ENCODE peak calls at places on chromosomes 11 and 22, in four cellular contexts. N is EH; V is stimulated activated CD8-positive, alpha-beta memory T cell treated with anti-CD3 and anti-CD28 coated beads, Interleukin-12 subunit alpha, Interleukin-12 subunit beta, amount 100 ng/mL, for 4 hours; E is H54. Y is an unnamed sample.

GRCh38 chr11:36149538-36150242 is 139.5 kb downstream of the COMMD9 start:
- DNase-seq in N (peak), V (no peak), E (peak), Y (peak)

GRCh38 chr11:45062115-45062514 is 84.3 kb upstream of the PRDM11 start:
- DNase-seq in E (no peak), N (peak), V (no peak), Y (no peak)

GRCh38 chr11:65709661-65710060 is 2.4 kb upstream of the KAT5 start:
- DNase-seq in N (peak), E (no peak), V (no peak), Y (no peak)

GRCh38 chr11:126352934-126353801 is 2.3 kb upstream of the ST3GAL4 start:
- DNase-seq in E (peak), N (peak), V (no peak), Y (no peak)

GRCh38 chr11:102256251-102256650 is 61.0 kb upstream of the BIRC3 start:
- DNase-seq in E (no peak), N (peak), V (no peak), Y (no peak)

GRCh38 chr11:92136792-92137191 is 87.8 kb upstream of the FAT3 start:
- DNase-seq in V (no peak), E (no peak), N (no peak), Y (no peak)

GRCh38 chr11:106249857-106250256 is 172.4 kb downstream of the AASDHPPT start:
- DNase-seq in E (no peak), N (no peak), V (no peak), Y (no peak)

GRCh38 chr11:94740975-94741707 is 27.0 kb upstream of the AMOTL1 start:
- DNase-seq in E (peak), N (peak), V (no peak), Y (no peak)

GRCh38 chr22:38866024-38866398 is 6.0 kb downstream of the CBX6 start:
- DNase-seq in N (no peak), E (no peak), V (no peak), Y (no peak)

GRCh38 chr22:46593211-46593676 is 26.9 kb upstream of the GRAMD4 start:
- DNase-seq in N (no peak), E (no peak), V (no peak), Y (no peak)

GRCh38 chr11:128235446-128235845 is 351.9 kb downstream of the ETS1 start:
- DNase-seq in V (no peak), E (no peak), N (no peak), Y (no peak)

GRCh38 chr11:70416881-70417280 is 18.6 kb downstream of the CTTN start:
- DNase-seq in E (no peak), V (no peak), N (no peak), Y (no peak)

GRCh38 chr11:61153593-61154090 is 7.6 kb downstream of the VPS37C start:
- DNase-seq in N (no peak), E (no peak), V (no peak), Y (no peak)

GRCh38 chr22:47659467-47660302 is 897.2 kb downstream of the TBC1D22A start:
- DNase-seq in E (no peak), V (no peak), N (no peak), Y (no peak)

GRCh38 chr22:37204045-37204655 is 8.1 kb downstream of the SSTR3 start:
- DNase-seq in E (no peak), N (no peak), V (no peak), Y (no peak)

GRCh38 chr22:35725521-35725920 is 7.8 kb downstream of the APOL5 start:
- DNase-seq in E (no peak), N (no peak), V (no peak), Y (no peak)

GRCh38 chr22:19974935-19975706 is 33.5 kb upstream of the TXNRD2 start:
- DNase-seq in N (no peak), E (peak), V (no peak), Y (no peak)

GRCh38 chr22:21791635-21792625 is 56.3 kb upstream of the YPEL1 start:
- DNase-seq in E (no peak), N (no peak), V (no peak), Y (no peak)

GRCh38 chr11:133342453-133342852 is 189.8 kb downstream of the OPCML start:
- DNase-seq in E (no peak), V (no peak), N (no peak), Y (no peak)

GRCh38 chr11:82718307-82718706 is 15.4 kb downstream of the FAM181B start:
- DNase-seq in E (peak), V (no peak), N (peak), Y (no peak)

Y was measured in SJSA1.